ENCODE peak calls at places on chromosomes 4 and X, in ten cellular contexts. E is Calu3; L is progenitor cell of endocrine pancreas; P is AG09319; F is naive thymus-derived CD8-positive, alpha-beta T cell; A is left kidney; I is NCI-H748 treated with DMSO at 0.1 percent for 48 hours; H is AG08396; Z is GM12865; K is NAMALWA. U is an unnamed sample.

GRCh38 chr4:44662623-44663006 is 11.2 kb upstream of the YIPF7 start:
- DNase-seq in E (no peak), L (no peak), P (no peak), F (no peak), A (no peak), I (no peak), H (no peak), Z (peak), K (no peak), U (no peak)

GRCh38 chrX:33434256-33435092 is 223.1 kb upstream of the DMD start:
- DNase-seq in E (peak), L (peak), P (peak), F (no peak), A (peak), I (peak), H (peak), Z (peak), K (peak), U (peak)

GRCh38 chrX:129523076-129524055 is at the start of gene SMARCA1:
- DNase-seq in E (peak), L (peak), P (peak), F (no peak), A (peak), I (peak), H (peak), Z (no peak), K (no peak), U (peak)

GRCh38 chr4:143207555-143207954 is 22.8 kb downstream of the USP38 start:
- DNase-seq in E (no peak), L (no peak), P (no peak), F (no peak), A (peak), I (no peak), H (no peak), Z (no peak), K (peak), U (no peak)

GRCh38 chrX:953879-954482 is 258.5 kb downstream of the CRLF2 start:
- DNase-seq in E (no peak), L (no peak), P (no peak), F (no peak), A (no peak), I (no peak), H (no peak), Z (no peak), K (no peak), U (no peak)

GRCh38 chr4:78092850-78093249 is 35.7 kb downstream of the FRAS1 start:
- DNase-seq in E (no peak), L (no peak), P (no peak), F (no peak), A (no peak), I (no peak), H (no peak), Z (no peak), K (no peak), U (no peak)

GRCh38 chr4:162010362-162010761 is 153.4 kb downstream of the FSTL5 start:
- DNase-seq in E (no peak), L (no peak), P (no peak), F (no peak), A (no peak), I (no peak), H (no peak), Z (no peak), K (no peak), U (no peak)

GRCh38 chr4:24690436-24690835 is 104.9 kb upstream of the SOD3 start:
- DNase-seq in E (no peak), L (no peak), P (peak), F (no peak), A (no peak), I (no peak), H (peak), Z (no peak), K (no peak), U (no peak)

GRCh38 chrX:40171513-40172168 is 73.9 kb upstream of the BCOR start:
- DNase-seq in E (no peak), L (no peak), P (no peak), F (no peak), A (peak), I (no peak), H (peak), Z (peak), K (peak), U (no peak)

GRCh38 chr4:85952518-85952917 is 407.3 kb downstream of the MAPK10 start:
- DNase-seq in E (no peak), L (no peak), P (no peak), F (no peak), A (no peak), I (no peak), H (no peak), Z (no peak), K (no peak), U (no peak)

GRCh38 chr4:80202784-80203553 is 5.7 kb downstream of the PRDM8 start:
- DNase-seq in E (no peak), L (no peak), P (no peak), F (peak), A (peak), I (no peak), H (no peak), Z (peak), K (no peak), U (peak)

GRCh38 chr4:1048781-1049590 is 37.6 kb downstream of the FGFRL1 start:
- DNase-seq in E (no peak), L (no peak), P (no peak), F (no peak), A (no peak), I (no peak), H (no peak), Z (no peak), K (no peak), U (no peak)

GRCh38 chr4:75678473-75678872 is 5.3 kb upstream of the G3BP2 start:
- DNase-seq in E (no peak), L (no peak), P (no peak), F (no peak), A (no peak), I (no peak), H (no peak), Z (no peak), K (no peak), U (no peak)

GRCh38 chrX:129983575-129984131 is 1.2 kb downstream of the BCORL1 start:
- DNase-seq in E (no peak), L (peak), P (no peak), F (no peak), A (peak), I (no peak), H (peak), Z (no peak), K (peak), U (no peak)

GRCh38 chr4:26765515-26765914 is 95.1 kb upstream of the STIM2 start:
- DNase-seq in E (no peak), L (no peak), P (no peak), F (no peak), A (no peak), I (no peak), H (no peak), Z (no peak), K (no peak), U (no peak)

GRCh38 chr4:5381981-5382441 is 326.3 kb downstream of the EVC2 start:
- DNase-seq in E (no peak), L (no peak), P (no peak), F (no peak), A (no peak), I (no peak), H (peak), Z (no peak), K (no peak), U (no peak)

GRCh38 chrX:154486052-154486395 is 391 bp downstream of the UBL4A start:
- DNase-seq in E (peak), L (no peak), P (no peak), F (peak), A (no peak), I (no peak), H (no peak), Z (peak), K (peak), U (no peak)

U was measured in NCI-H774.